ENCODE peak calls at places on chromosomes 11 and 22, in seven cellular contexts. I, J, E, F, W, B and P are unnamed samples.

GRCh38 chr11:1858576-1858975 is 5.7 kb downstream of the LSP1 start:
- DNase-seq in I (no peak), J (no peak), E (no peak), F (no peak), W (no peak), B (peak), P (no peak)

GRCh38 chr11:109859325-109859724 is 233.9 kb upstream of the ZC3H12C start:
- DNase-seq in I (no peak), J (no peak), E (no peak), F (no peak), W (no peak), B (no peak), P (no peak)

GRCh38 chr11:70155386-70155785 is 47.7 kb upstream of the FADD start:
- DNase-seq in I (no peak), J (no peak), E (peak), F (no peak), W (no peak), B (no peak), P (no peak)

GRCh38 chr11:76739798-76740197 is 43.4 kb upstream of the TSKU start:
- DNase-seq in I (no peak), J (no peak), E (no peak), F (no peak), W (peak), B (no peak), P (no peak)

GRCh38 chr11:44555031-44555800 is 10.2 kb upstream of the CD82 start:
- DNase-seq in I (no peak), J (no peak), E (no peak), F (no peak), W (no peak), B (no peak), P (no peak)

GRCh38 chr22:32803020-32803758 is 1.7 kb downstream of the TIMP3 start:
- DNase-seq in I (peak), J (no peak), E (no peak), F (no peak), W (peak), B (no peak), P (peak)

GRCh38 chr22:49306632-49306975 is 521.1 kb downstream of the BRD1 start:
- DNase-seq in I (no peak), J (peak), E (no peak), F (peak), W (peak), B (peak), P (no peak)

GRCh38 chr11:27933992-27934829 is 173.7 kb downstream of the KIF18A start:
- DNase-seq in I (no peak), J (no peak), E (no peak), F (no peak), W (no peak), B (no peak), P (no peak)

GRCh38 chr11:3995949-3996554 is 98.5 kb upstream of the RRM1 start:
- DNase-seq in I (peak), J (no peak), E (no peak), F (no peak), W (no peak), B (no peak), P (peak)

GRCh38 chr22:21102659-21103267 is 57.0 kb downstream of the LRRC74B start:
- DNase-seq in I (peak), J (peak), E (peak), F (peak), W (peak), B (peak), P (peak)

GRCh38 chr22:50061141-50061823 is 3.2 kb upstream of the TTLL8 start:
- DNase-seq in I (peak), J (no peak), E (no peak), F (no peak), W (no peak), B (no peak), P (no peak)

GRCh38 chr22:35154937-35155387 is 89.0 kb downstream of the ISX start:
- DNase-seq in I (peak), J (peak), E (peak), F (peak), W (peak), B (peak), P (peak)

GRCh38 chr11:110184974-110185597 is 91.9 kb downstream of the ZC3H12C start:
- DNase-seq in I (no peak), J (peak), E (no peak), F (no peak), W (no peak), B (no peak), P (no peak)

GRCh38 chr22:33756508-33756949 is 163.7 kb downstream of the LARGE1 start:
- DNase-seq in I (peak), J (no peak), E (no peak), F (no peak), W (no peak), B (no peak), P (peak)

GRCh38 chr11:33291004-33291777 is 34.0 kb downstream of the HIPK3 start:
- DNase-seq in I (no peak), J (no peak), E (no peak), F (no peak), W (no peak), B (no peak), P (no peak)

DNA sequence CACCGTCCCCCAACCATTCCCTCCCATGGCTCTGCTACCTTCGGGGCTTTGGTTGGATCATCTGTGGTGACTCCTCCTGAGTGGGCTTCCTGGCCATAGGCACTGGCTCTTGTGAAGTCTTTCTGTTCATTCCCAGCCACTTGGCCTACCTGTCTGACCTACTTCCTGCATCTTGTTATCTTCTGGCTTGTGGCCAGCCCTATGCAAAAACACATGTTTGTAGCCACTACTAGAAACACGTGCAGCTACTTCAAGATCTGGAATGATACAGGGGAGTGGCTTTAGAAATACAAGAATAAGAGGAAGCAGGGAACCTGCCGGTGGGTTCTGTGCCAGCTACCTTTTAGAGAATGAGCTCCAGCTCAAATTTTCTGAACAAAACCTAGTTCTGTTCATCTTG is 20.9 kb downstream of the RCOR2 start:
- DNase-seq in I (no peak), J (peak), E (no peak), F (no peak), W (no peak), B (no peak), P (no peak)
- TF ChIP-seq CTCF in I (no peak), J (no peak), E (no peak), F (no peak), W (no peak), B (no peak), P (no peak)

GRCh38 chr11:123536690-123537437 is 106.8 kb downstream of the GRAMD1B start:
- DNase-seq in I (peak), J (no peak), E (no peak), F (no peak), W (no peak), B (no peak), P (no peak)

GRCh38 chr11:123535401-123535800 is 105.3 kb downstream of the GRAMD1B start:
- DNase-seq in I (no peak), J (no peak), E (no peak), F (no peak), W (no peak), B (no peak), P (no peak)

GRCh38 chr11:123532131-123532530 is 102.1 kb downstream of the GRAMD1B start:
- DNase-seq in I (no peak), J (no peak), E (no peak), F (no peak), W (no peak), B (no peak), P (no peak)

GRCh38 chr11:123537726-123538125 is 107.7 kb downstream of the GRAMD1B start:
- DNase-seq in I (no peak), J (no peak), E (no peak), F (no peak), W (no peak), B (no peak), P (no peak)
- H3K4me3 ChIP-seq in I (no peak), J (no peak), E (no peak), F (no peak), W (no peak), B (no peak), P (no peak)

GRCh38 chr11:132960679-132961078 is 571.6 kb downstream of the OPCML start:
- DNase-seq in I (no peak), J (no peak), E (no peak), F (no peak), W (no peak), B (no peak), P (no peak)

GRCh38 chr11:132961453-132961852 is 570.8 kb downstream of the OPCML start:
- DNase-seq in I (no peak), J (no peak), E (no peak), F (no peak), W (no peak), B (no peak), P (no peak)

GRCh38 chr11:132960273-132960672 is 572.0 kb downstream of the OPCML start:
- DNase-seq in I (no peak), J (no peak), E (no peak), F (no peak), W (no peak), B (no peak), P (no peak)

GRCh38 chr11:132959663-132960062 is 572.6 kb downstream of the OPCML start:
- DNase-seq in I (no peak), J (no peak), E (no peak), F (no peak), W (no peak), B (no peak), P (no peak)

DNA sequence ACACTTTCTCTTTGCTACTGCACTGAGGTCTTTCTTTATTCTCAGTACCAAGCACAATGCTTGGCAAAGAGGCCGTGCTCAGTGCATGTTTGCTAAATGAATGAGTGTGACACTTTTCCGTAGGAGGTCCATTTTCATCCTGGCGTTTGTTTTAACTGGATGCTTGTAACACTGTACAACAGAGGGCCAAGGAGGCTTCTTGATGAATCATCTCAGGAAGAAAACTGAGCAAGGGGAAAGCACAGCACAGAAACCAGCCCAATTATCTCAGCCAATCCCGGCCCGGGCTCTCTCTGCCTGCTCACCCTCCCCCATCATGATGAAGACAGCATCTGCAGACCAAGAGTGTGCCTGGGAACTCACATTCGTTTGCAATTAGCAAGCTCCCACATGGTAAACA is 570.3 kb downstream of the OPCML start:
- DNase-seq in I (no peak), J (no peak), E (no peak), F (no peak), W (no peak), B (no peak), P (no peak)
- TF ChIP-seq POLR2A in I (no peak), J (no peak), E (no peak), F (no peak), W (no peak), B (no peak), P (no peak)

GRCh38 chr11:46278387-46279173 is 1.1 kb downstream of the CREB3L1 start:
- DNase-seq in I (no peak), J (peak), E (peak), F (peak), W (peak), B (no peak), P (peak)
- TF ChIP-seq CTCF in I (peak), J (peak), E (peak), F (no peak), W (peak), B (no peak), P (peak)

DNA sequence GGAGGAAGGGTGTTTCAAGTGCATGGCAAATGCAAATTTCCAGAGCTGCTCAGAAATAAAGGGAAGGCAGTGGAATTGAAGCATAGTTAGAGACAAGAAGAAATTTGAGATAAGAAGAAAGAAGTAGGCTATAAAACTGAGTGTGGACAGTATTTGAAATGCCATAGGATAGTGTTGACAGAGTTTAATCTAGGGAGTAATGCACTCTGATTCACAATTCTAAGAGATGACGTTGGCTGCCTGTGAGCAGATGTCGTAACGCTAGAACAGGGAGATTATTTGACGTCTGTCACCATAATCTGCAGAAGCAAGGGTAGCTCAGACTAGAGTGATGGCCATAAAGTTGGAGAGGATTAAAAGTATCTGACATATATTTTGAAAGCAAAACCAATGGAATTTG is 389.9 kb upstream of the KIRREL3 start:
- DNase-seq in I (no peak), J (no peak), E (no peak), F (no peak), W (no peak), B (no peak), P (no peak)
- H3K4me3 ChIP-seq in I (no peak), J (no peak), E (no peak), F (no peak), W (no peak), B (no peak), P (no peak)

GRCh38 chr11:47213985-47214564 is 699 bp upstream of the DDB2 start:
- DNase-seq in I (peak), J (peak), E (peak), F (peak), W (peak), B (peak), P (peak)
- TF ChIP-seq POLR2A in I (peak), J (peak), E (peak), F (peak), W (peak), B (no peak), P (peak)